ENCODE peak calls at places on chromosome 9, in seven cellular contexts. P, V, G, K, H, Z and D are unnamed samples.

GRCh38 chr9:15370496-15371464 is 51.9 kb upstream of the SNAPC3 start:
- DNase-seq in P (no peak), V (no peak), G (no peak), K (no peak), H (no peak), Z (no peak), D (no peak)

GRCh38 chr9:122314193-122314592 is 49.5 kb downstream of the MRRF start:
- DNase-seq in P (no peak), V (no peak), G (no peak), K (no peak), H (no peak), Z (no peak), D (no peak)

GRCh38 chr9:34579819-34580185 is 9.7 kb downstream of the CNTFR start:
- DNase-seq in P (no peak), V (no peak), G (no peak), K (no peak), H (no peak), Z (no peak), D (no peak)

GRCh38 chr9:5748438-5748837 is 84.5 kb downstream of the ERMP1 start:
- DNase-seq in P (no peak), V (no peak), G (no peak), K (no peak), H (no peak), Z (no peak), D (no peak)

GRCh38 chr9:131240047-131240921 is 36.0 kb downstream of the FAM78A start:
- DNase-seq in P (no peak), V (no peak), G (no peak), K (no peak), H (no peak), Z (no peak), D (no peak)

GRCh38 chr9:124489222-124489621 is 18.0 kb downstream of the NR5A1 start:
- DNase-seq in P (no peak), V (no peak), G (no peak), K (no peak), H (no peak), Z (no peak), D (no peak)

GRCh38 chr9:100440071-100440470 is 13.1 kb downstream of the MSANTD3 start:
- DNase-seq in P (no peak), V (no peak), G (peak; percentile 27), K (no peak), H (no peak), Z (no peak), D (no peak)

GRCh38 chr9:97773723-97774122 is 76.6 kb upstream of the XPA start:
- DNase-seq in P (no peak), V (peak; percentile 17), G (peak; percentile 23), K (no peak), H (no peak), Z (no peak), D (peak; percentile 13)

GRCh38 chr9:102253099-102253498 is 514.7 kb upstream of the GRIN3A start:
- DNase-seq in P (no peak), V (no peak), G (no peak), K (no peak), H (no peak), Z (no peak), D (no peak)
- H3K4me3 ChIP-seq in P (no peak overlapping the region), V (no peak overlapping the region), G (no peak overlapping the region), K (no peak overlapping the region), H (no peak overlapping the region), Z (no peak overlapping the region), D (no peak overlapping the region)

DNA sequence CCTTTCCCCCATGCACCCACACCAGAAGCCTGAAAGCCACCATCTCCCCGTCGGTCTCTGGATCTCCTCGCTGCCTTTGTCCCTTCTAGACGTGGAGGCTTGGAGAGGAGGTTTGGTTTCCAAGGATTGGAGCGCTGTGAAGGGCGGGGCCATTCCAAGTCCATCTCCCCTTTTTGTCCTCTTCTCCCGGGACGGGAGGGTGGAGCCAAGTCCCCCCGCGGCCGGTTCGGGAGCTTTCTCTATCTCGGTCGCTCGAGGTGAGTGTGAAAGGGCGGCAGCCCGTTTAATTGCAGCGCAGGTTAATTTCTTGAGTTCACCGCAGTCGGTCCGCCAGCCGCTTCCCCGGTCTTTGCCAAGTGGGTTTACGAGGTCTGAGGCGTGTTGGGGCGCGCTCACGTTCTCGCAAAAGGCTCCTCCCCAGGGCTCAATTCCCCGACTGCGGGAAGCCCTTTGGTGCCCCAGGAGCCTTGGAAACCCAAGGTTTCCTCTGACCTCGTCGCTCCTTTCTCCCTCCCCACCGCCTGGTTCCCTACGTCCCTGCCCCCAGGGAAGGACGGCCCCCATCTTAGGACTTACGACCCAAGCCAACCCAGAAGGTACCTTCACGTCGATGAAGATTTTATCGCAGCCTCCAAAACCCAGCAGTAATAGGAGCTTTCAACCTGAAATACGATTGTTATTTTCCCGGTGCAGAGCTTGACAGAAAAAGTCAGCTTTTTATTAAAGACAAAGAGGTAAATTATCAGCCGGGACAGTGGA is 2.8 kb upstream of the ZNF462 start:
- DNase-seq in P (no peak), V (peak; percentile 45), G (peak; percentile 34), K (no peak), H (peak; percentile 45), Z (no peak), D (peak; percentile 6)
- H3K4me3 ChIP-seq in P (peak overlapping the region; percentile 84), V (peak overlapping the region; percentile 77), G (peak overlapping the region; percentile 79), K (peak overlapping the region; percentile 64), H (peak overlapping the region; percentile 44), Z (peak overlapping the region; percentile 86), D (no peak overlapping the region)

GRCh38 chr9:127928232-127929043 is 2.1 kb downstream of the PIP5KL1 start:
- DNase-seq in P (no peak), V (no peak), G (no peak), K (no peak), H (no peak), Z (no peak), D (no peak)
- H3K4me3 ChIP-seq in P (peak overlapping the region; percentile 63), V (no peak overlapping the region), G (no peak overlapping the region), K (no peak overlapping the region), H (no peak overlapping the region), Z (no peak overlapping the region), D (no peak overlapping the region)

DNA sequence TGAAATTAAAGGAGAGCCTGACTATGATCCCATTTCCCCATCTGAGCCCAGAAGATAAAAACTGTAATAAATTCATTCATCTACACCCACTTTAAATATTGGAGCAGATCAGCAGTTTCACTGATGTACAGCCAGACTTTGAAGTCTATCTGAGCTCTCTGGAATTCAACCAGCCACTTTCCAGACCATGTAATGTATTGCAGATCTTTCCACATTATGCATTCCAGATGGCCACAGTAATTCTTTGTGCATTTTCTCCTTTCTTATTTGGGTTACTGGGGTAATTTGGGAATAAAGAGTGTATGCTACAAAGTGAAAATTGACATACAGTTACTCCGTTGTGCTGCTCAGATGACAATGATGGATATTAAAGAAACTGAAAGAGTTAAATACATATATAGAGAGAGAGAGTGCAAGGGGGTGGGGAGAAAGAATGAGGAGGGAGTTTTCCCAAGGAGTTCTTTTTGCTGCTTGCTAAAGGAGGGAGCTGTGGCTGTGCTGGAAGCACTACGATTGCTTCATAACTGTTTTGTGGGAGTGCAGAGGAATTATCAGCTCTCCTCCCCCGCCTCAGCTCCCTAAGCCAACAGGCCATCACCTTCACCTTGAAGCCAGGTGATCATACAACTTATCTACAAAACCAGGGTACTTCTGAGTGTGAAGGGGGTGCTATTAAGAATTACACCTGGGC is 152.8 kb downstream of the GAS1 start:
- DNase-seq in P (no peak), V (no peak), G (no peak), K (no peak), H (no peak), Z (peak; percentile 53), D (no peak)
- H3K4me3 ChIP-seq in P (no peak overlapping the region), V (no peak overlapping the region), G (peak overlapping the region; percentile 23), K (no peak overlapping the region), H (no peak overlapping the region), Z (no peak overlapping the region), D (no peak overlapping the region)

GRCh38 chr9:83999141-83999918 is 18.7 kb downstream of the RMI1 start:
- DNase-seq in P (no peak), V (no peak), G (no peak), K (no peak), H (no peak), Z (no peak), D (no peak)
- H3K4me3 ChIP-seq in P (no peak overlapping the region), V (no peak overlapping the region), G (no peak overlapping the region), K (no peak overlapping the region), H (no peak overlapping the region), Z (no peak overlapping the region), D (no peak overlapping the region)

DNA sequence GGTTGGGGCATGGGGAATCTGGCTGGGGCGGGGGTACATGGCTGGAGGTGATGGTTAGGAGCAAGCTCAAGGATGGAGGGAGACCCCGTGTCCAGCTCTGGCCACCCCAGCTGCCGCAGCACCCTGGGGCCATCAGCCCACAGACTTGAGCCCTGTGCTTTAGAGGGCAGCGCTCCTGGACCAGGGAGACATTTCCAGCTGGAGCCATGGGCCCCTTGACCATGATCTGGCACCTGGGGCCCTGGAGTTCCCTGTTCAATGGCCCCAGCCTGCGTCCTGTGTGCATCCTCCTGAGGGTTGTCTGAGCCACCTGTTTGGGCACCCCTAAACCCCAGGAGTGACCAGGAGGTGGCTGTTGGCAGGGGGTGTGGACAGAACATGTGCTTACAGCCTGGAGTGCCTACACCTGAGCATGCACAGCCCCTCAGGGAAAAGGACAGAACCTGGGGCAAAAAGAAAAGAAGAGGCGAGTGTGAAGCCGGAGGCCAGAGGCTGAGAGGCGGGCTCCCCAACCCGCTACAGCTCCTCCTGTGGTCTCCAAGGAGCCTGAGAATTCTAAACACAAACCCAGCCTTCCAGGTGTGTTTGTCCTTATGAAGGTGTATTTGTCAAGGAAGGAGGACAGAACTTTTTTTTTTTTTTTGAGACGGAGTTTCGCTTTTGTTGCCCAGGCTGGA is 126.7 kb downstream of the C9orf50 start:
- DNase-seq in P (no peak), V (peak; percentile 33), G (no peak), K (no peak), H (no peak), Z (no peak), D (peak; percentile 90)
- H3K4me3 ChIP-seq in P (no peak overlapping the region), V (no peak overlapping the region), G (no peak overlapping the region), K (no peak overlapping the region), H (no peak overlapping the region), Z (no peak overlapping the region), D (no peak overlapping the region)

GRCh38 chr9:134329576-134329855 is 3.3 kb downstream of the RXRA start:
- DNase-seq in P (no peak), V (peak; percentile 48), G (peak; percentile 37), K (no peak), H (no peak), Z (no peak), D (peak; percentile 45)

GRCh38 chr9:134328841-134329575 is 2.8 kb downstream of the RXRA start:
- DNase-seq in P (no peak), V (peak; percentile 72), G (peak; percentile 70), K (peak; percentile 66), H (peak; percentile 90), Z (no peak), D (no peak)

GRCh38 chr9:134328341-134328840 is 2.1 kb downstream of the RXRA start:
- DNase-seq in P (no peak), V (peak; percentile 44), G (peak; percentile 31), K (no peak), H (no peak), Z (no peak), D (no peak)

GRCh38 chr9:134330590-134330989 is 4.3 kb downstream of the RXRA start:
- DNase-seq in P (no peak), V (peak; percentile 17), G (peak; percentile 6), K (no peak), H (peak; percentile 45), Z (no peak), D (no peak)

DNA sequence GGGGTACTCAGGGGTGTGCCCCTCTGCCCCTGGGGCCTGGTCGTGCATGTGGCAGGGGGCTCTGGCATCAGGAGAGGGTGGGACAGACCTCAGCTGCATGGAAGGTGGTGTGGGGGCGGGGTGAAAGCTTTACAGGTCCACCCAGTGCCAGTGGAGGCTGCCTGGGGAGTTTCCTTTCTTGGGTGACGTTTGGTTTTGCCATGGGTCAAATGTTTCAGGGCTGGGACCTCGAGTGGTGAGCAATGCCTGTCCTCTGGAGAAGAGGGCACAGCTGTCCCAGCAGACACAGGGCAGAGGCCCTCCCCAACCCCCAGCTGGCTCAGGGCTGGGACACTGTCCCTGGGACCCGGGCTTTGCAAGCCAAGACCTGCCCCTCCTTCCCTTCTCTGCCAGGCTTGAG is 3.6 kb downstream of the RXRA start:
- DNase-seq in P (no peak), V (peak; percentile 95), G (peak; percentile 76), K (no peak), H (peak; percentile 95), Z (no peak), D (no peak)
- H3K4me3 ChIP-seq in P (peak overlapping the region; percentile 80), V (peak overlapping the region; percentile 85), G (peak overlapping the region; percentile 92), K (no peak overlapping the region), H (peak overlapping the region; percentile 86), Z (peak overlapping the region; percentile 79), D (no peak overlapping the region)